ENCODE peak calls at places on chromosomes 1 and 21, in four cellular contexts. One of them, this sample, is unnamed.

GRCh38 chr1:220825819-220826551 is 39.3 kb downstream of the MTARC1 start:
- DNase-seq in K562: no peak
- DNase-seq in WTC11: no peak
- DNase-seq in HepG2: no peak
- DNase-seq in this sample: no peak

GRCh38 chr1:185874246-185874645 is 140.1 kb downstream of the HMCN1 start:
- DNase-seq in HepG2: no peak
- DNase-seq in WTC11: no peak
- DNase-seq in K562: no peak
- DNase-seq in this sample: no peak

GRCh38 chr1:30697571-30697970 is 25.8 kb downstream of the MATN1 start:
- DNase-seq in HepG2: no peak
- DNase-seq in K562: no peak
- DNase-seq in WTC11: no peak
- DNase-seq in this sample: no peak

GRCh38 chr1:234474375-234474774 is 4.6 kb downstream of the TARBP1 start:
- DNase-seq in HepG2: no peak
- DNase-seq in WTC11: no peak
- DNase-seq in K562: no peak
- DNase-seq in this sample: no peak

GRCh38 chr1:25068829-25069228 is 138.8 kb upstream of the RUNX3 start:
- DNase-seq in K562: peak
- DNase-seq in HepG2: no peak
- DNase-seq in WTC11: no peak
- DNase-seq in this sample: no peak

GRCh38 chr1:24966724-24967346 is 36.8 kb upstream of the RUNX3 start:
- DNase-seq in K562: peak
- DNase-seq in WTC11: no peak
- DNase-seq in HepG2: no peak
- DNase-seq in this sample: no peak

GRCh38 chr1:219928791-219929118 is 398 bp upstream of the SLC30A10 start:
- DNase-seq in WTC11: no peak
- DNase-seq in K562: no peak
- DNase-seq in HepG2: no peak
- DNase-seq in this sample: no peak

GRCh38 chr1:220990417-220991337 is 111.4 kb downstream of the HLX start:
- DNase-seq in WTC11: no peak
- DNase-seq in HepG2: peak
- DNase-seq in K562: peak
- DNase-seq in this sample: no peak

GRCh38 chr1:176110203-176110602 is 96.9 kb downstream of the COP1 start:
- DNase-seq in WTC11: no peak
- DNase-seq in K562: no peak
- DNase-seq in HepG2: no peak
- DNase-seq in this sample: no peak

GRCh38 chr1:24683713-24684162 is 40.6 kb downstream of the SRRM1 start:
- DNase-seq in HepG2: peak
- DNase-seq in K562: peak
- DNase-seq in WTC11: no peak
- DNase-seq in this sample: no peak

GRCh38 chr1:6071219-6071618 is 25.5 kb downstream of the KCNAB2 start:
- DNase-seq in K562: no peak
- DNase-seq in HepG2: no peak
- DNase-seq in WTC11: no peak
- DNase-seq in this sample: no peak

GRCh38 chr1:58805716-58806571 is 22.1 kb upstream of the JUN start:
- DNase-seq in HepG2: peak
- DNase-seq in K562: no peak
- DNase-seq in WTC11: no peak
- DNase-seq in this sample: no peak

GRCh38 chr1:24416666-24417391 is 1.2 kb downstream of the NIPAL3 start:
- DNase-seq in HepG2: peak
- DNase-seq in K562: peak
- DNase-seq in WTC11: no peak
- DNase-seq in this sample: no peak

GRCh38 chr1:181423301-181423918 is 59.9 kb upstream of the CACNA1E start:
- DNase-seq in WTC11: peak
- DNase-seq in HepG2: peak
- DNase-seq in K562: peak
- DNase-seq in this sample: peak

GRCh38 chr1:94237291-94238226 is at the start of gene ARHGAP29:
- DNase-seq in WTC11: peak
- DNase-seq in HepG2: peak
- DNase-seq in K562: peak
- DNase-seq in this sample: peak

GRCh38 chr1:199859525-199859924 is 168.0 kb upstream of the NR5A2 start:
- DNase-seq in K562: no peak
- DNase-seq in HepG2: no peak
- DNase-seq in WTC11: no peak
- DNase-seq in this sample: no peak

GRCh38 chr1:85584264-85584781 is 3.8 kb downstream of the CCN1 start:
- DNase-seq in K562: no peak
- DNase-seq in HepG2: peak
- DNase-seq in WTC11: no peak
- DNase-seq in this sample: no peak

GRCh38 chr1:107806902-107807301 is 158.1 kb downstream of the VAV3 start:
- DNase-seq in HepG2: no peak
- DNase-seq in K562: no peak
- DNase-seq in WTC11: no peak
- DNase-seq in this sample: no peak

GRCh38 chr1:234722904-234723588 is 113.1 kb upstream of the IRF2BP2 start:
- DNase-seq in HepG2: peak
- DNase-seq in K562: peak
- DNase-seq in WTC11: no peak
- DNase-seq in this sample: no peak

GRCh38 chr21:34526618-34527290 is 14.7 kb upstream of the KCNE1 start:
- DNase-seq in HepG2: peak
- DNase-seq in WTC11: peak
- DNase-seq in K562: no peak
- DNase-seq in this sample: peak
- TF ChIP-seq ELF4 in HepG2: no peak
- TF ChIP-seq ELF4 in WTC11: no peak
- TF ChIP-seq ELF4 in K562: no peak
- TF ChIP-seq ELF4 in this sample: no peak

DNA sequence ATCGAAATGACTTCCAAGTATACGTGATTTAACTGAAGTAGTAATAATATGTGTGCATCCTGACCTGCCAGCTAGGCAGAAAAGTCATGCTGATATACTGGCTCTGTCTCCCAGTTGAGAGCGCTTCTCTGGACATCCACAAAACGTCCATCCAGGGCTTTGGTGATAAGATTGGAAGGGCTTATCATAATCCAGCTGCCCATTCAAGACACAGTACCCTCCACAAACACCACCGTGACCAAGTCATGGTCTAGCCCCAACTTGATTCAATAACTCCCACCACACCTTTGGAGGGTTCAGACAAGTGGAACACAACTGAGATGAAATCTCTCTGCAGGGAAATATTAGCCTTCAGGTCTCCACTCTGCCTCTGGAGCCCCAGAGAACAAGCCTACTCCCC is 76.2 kb downstream of the CD46 start:
- DNase-seq in WTC11: no peak
- DNase-seq in HepG2: no peak
- DNase-seq in K562: no peak
- DNase-seq in this sample: no peak
- TF ChIP-seq ELF4 in WTC11: no peak
- TF ChIP-seq ELF4 in HepG2: no peak
- TF ChIP-seq ELF4 in K562: no peak
- TF ChIP-seq ELF4 in this sample: no peak

GRCh38 chr1:203147376-203147775 is 19.9 kb downstream of the ADORA1 start:
- DNase-seq in K562: no peak
- DNase-seq in WTC11: no peak
- DNase-seq in HepG2: no peak
- DNase-seq in this sample: no peak
- TF ChIP-seq ELF4 in K562: no peak
- TF ChIP-seq ELF4 in WTC11: no peak
- TF ChIP-seq ELF4 in HepG2: no peak
- TF ChIP-seq ELF4 in this sample: no peak

GRCh38 chr1:21499283-21499945 is 9.8 kb upstream of the ALPL start:
- DNase-seq in WTC11: no peak
- DNase-seq in K562: no peak
- DNase-seq in HepG2: no peak
- DNase-seq in this sample: no peak

GRCh38 chr1:21496886-21497285 is 12.3 kb upstream of the ALPL start:
- DNase-seq in WTC11: no peak
- DNase-seq in K562: no peak
- DNase-seq in HepG2: no peak
- DNase-seq in this sample: no peak

GRCh38 chr1:21495225-21495820 is 13.9 kb upstream of the ALPL start:
- DNase-seq in HepG2: no peak
- DNase-seq in K562: no peak
- DNase-seq in WTC11: no peak
- DNase-seq in this sample: no peak

GRCh38 chr1:21496063-21496462 is 13.2 kb upstream of the ALPL start:
- DNase-seq in K562: no peak
- DNase-seq in WTC11: no peak
- DNase-seq in HepG2: no peak
- DNase-seq in this sample: no peak

DNA sequence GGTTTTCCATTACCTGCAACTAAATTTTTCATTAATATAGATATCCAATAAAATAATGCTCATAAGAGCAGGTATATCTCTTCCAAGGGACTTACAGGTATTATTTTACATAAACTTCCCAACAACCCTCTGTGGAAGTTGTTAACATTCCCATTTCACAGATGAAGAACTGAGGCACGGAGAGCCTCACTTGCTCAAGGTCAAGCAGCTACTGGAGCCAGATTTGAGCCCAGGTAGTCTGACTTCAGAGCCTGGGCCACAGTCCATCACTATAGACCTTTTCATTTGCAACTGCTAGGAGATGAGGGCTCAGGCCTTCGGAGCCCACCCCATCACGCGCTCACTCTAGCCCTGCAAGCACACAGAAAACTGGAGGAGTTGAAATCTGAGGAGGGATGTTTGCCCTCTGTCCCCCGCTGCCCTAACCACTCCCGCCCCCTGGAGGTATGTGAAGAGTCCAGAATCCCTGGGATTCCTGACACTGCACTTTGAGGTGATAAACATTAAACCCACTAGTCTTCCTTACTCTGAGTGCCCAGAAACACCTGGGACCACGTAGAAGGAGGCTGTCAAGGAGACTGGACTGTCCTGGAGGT is 11.7 kb upstream of the ALPL start:
- DNase-seq in HepG2: peak
- DNase-seq in K562: peak
- DNase-seq in WTC11: peak
- DNase-seq in this sample: no peak
- TF ChIP-seq ELF4 in HepG2: no peak
- TF ChIP-seq ELF4 in K562: no peak
- TF ChIP-seq ELF4 in WTC11: no peak
- TF ChIP-seq ELF4 in this sample: no peak

GRCh38 chr1:99740141-99740540 is 26.3 kb downstream of the FRRS1 start:
- DNase-seq in HepG2: no peak
- DNase-seq in K562: no peak
- DNase-seq in WTC11: no peak
- DNase-seq in this sample: no peak

GRCh38 chr1:99738858-99739465 is 27.5 kb downstream of the FRRS1 start:
- DNase-seq in K562: no peak
- DNase-seq in HepG2: peak
- DNase-seq in WTC11: no peak
- DNase-seq in this sample: no peak

GRCh38 chr1:99731384-99731783 is 35.1 kb downstream of the FRRS1 start:
- DNase-seq in K562: no peak
- DNase-seq in HepG2: no peak
- DNase-seq in WTC11: no peak
- DNase-seq in this sample: no peak

GRCh38 chr1:99735852-99736251 is 30.6 kb downstream of the FRRS1 start:
- DNase-seq in HepG2: no peak
- DNase-seq in K562: no peak
- DNase-seq in WTC11: no peak
- DNase-seq in this sample: no peak

DNA sequence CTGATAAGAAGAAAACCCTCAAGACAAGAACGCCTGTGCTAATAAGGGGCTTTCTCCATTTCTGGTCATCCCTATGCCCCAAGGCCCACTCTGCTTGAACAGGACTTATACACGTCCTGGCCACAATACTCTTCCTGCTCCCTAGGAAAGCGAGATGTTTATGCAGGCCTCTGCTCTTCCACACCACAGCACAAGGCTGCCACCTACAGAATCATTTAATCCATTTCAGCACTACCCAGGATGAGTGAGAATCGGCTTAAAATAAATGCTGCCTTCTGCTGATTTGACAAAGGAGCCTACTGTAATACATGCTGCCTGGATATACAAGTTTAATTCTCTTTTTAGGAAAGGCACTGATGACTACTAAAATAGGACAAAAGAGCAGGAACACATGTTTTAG is 29.4 kb downstream of the FRRS1 start:
- DNase-seq in K562: peak
- DNase-seq in HepG2: peak
- DNase-seq in WTC11: peak
- DNase-seq in this sample: peak
- TF ChIP-seq ELF4 in K562: no peak
- TF ChIP-seq ELF4 in HepG2: no peak
- TF ChIP-seq ELF4 in WTC11: no peak
- TF ChIP-seq ELF4 in this sample: no peak

GRCh38 chr1:11307837-11308236 is 34.8 kb downstream of the UBIAD1 start:
- DNase-seq in HepG2: no peak
- DNase-seq in K562: no peak
- DNase-seq in WTC11: no peak
- DNase-seq in this sample: no peak
- TF ChIP-seq ELF4 in HepG2: no peak
- TF ChIP-seq ELF4 in K562: no peak
- TF ChIP-seq ELF4 in WTC11: no peak
- TF ChIP-seq ELF4 in this sample: no peak

GRCh38 chr21:32424674-32425073 is 12.2 kb downstream of the EVA1C start:
- DNase-seq in HepG2: no peak
- DNase-seq in WTC11: no peak
- DNase-seq in K562: no peak
- DNase-seq in this sample: no peak

GRCh38 chr21:32426066-32426465 is 13.6 kb downstream of the EVA1C start:
- DNase-seq in HepG2: no peak
- DNase-seq in K562: no peak
- DNase-seq in WTC11: no peak
- DNase-seq in this sample: no peak

GRCh38 chr21:32425628-32426027 is 13.1 kb downstream of the EVA1C start:
- DNase-seq in WTC11: no peak
- DNase-seq in HepG2: no peak
- DNase-seq in K562: peak
- DNase-seq in this sample: no peak

GRCh38 chr21:32427958-32428623 is 15.6 kb downstream of the EVA1C start:
- DNase-seq in HepG2: no peak
- DNase-seq in WTC11: no peak
- DNase-seq in K562: no peak
- DNase-seq in this sample: no peak

DNA sequence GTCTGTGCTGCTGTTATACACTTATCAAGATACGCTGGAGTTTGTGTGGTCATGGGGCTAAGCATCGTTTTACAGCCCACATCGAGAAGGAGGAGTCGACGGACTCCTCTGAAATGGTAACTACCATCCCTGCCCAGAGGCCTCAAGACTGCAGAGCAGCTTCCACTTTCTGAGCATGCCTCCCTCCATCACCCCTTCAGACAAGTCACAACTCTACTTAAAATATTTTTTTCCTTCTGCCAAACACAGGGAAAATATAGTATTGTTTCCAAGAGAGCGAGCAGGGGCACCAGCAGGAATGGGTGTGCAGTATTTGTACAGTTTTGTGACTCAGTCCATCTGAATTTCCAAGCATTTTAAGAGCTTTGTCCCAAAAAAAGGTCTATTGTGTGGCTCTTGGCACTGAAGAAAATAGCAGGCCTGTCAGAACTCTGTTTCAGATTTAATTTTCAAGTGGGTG is 14.1 kb downstream of the EVA1C start:
- DNase-seq in WTC11: no peak
- DNase-seq in HepG2: peak
- DNase-seq in K562: no peak
- DNase-seq in this sample: no peak
- TF ChIP-seq ELF4 in WTC11: no peak
- TF ChIP-seq ELF4 in HepG2: no peak
- TF ChIP-seq ELF4 in K562: no peak
- TF ChIP-seq ELF4 in this sample: no peak